ENCODE peak calls at places on chromosomes 5 and 9, in seven cellular contexts. V is upper lobe of left lung, E is spleen, N is HCT116, P is H1, S is endothelial cell of umbilical vein, U is sigmoid colon. R is an unnamed sample.

GRCh38 chr5:33816791-33817190 is 75.0 kb downstream of the ADAMTS12 start:
- DNase-seq in V (no peak), E (no peak), N (no peak), P (no peak), S (peak; percentile 97), U (no peak), R (no peak)

GRCh38 chr5:173625686-173626500 is 9.4 kb upstream of the BOD1 start:
- DNase-seq in V (no peak), E (no peak), N (no peak), P (no peak), S (no peak), U (no peak), R (no peak)

GRCh38 chr5:112957970-112958773 is 18.4 kb upstream of the DCP2 start:
- DNase-seq in V (peak; percentile 85), E (no peak), N (peak; percentile 51), P (no peak), S (peak; percentile 96), U (peak; percentile 77), R (peak; percentile 88)

GRCh38 chr5:62547929-62548678 is 30.5 kb upstream of the LRRC70 start:
- DNase-seq in V (no peak), E (no peak), N (no peak), P (no peak), S (no peak), U (no peak), R (no peak)

GRCh38 chr9:127537014-127537413 is 75.1 kb upstream of the STXBP1 start:
- DNase-seq in V (no peak), E (no peak), N (no peak), P (no peak), S (no peak), U (no peak), R (peak; percentile 64)

GRCh38 chr9:121772600-121773285 is 121.3 kb downstream of the DAB2IP start:
- DNase-seq in V (no peak), E (peak; percentile 86), N (no peak), P (no peak), S (no peak), U (peak; percentile 70), R (no peak)

GRCh38 chr5:78974011-78974410 is 11.1 kb downstream of the ARSB start:
- DNase-seq in V (no peak), E (no peak), N (no peak), P (no peak), S (peak; percentile 3), U (no peak), R (no peak)

GRCh38 chr5:41524174-41524573 is 13.8 kb upstream of the PLCXD3 start:
- DNase-seq in V (no peak), E (no peak), N (no peak), P (no peak), S (no peak), U (no peak), R (no peak)

GRCh38 chr5:54718647-54719046 is 201.1 kb downstream of the SNX18 start:
- DNase-seq in V (no peak), E (no peak), N (no peak), P (no peak), S (no peak), U (no peak), R (no peak)

GRCh38 chr9:90140131-90140818 is 502.3 kb downstream of the DIRAS2 start:
- DNase-seq in V (no peak), E (no peak), N (no peak), P (no peak), S (no peak), U (no peak), R (no peak)

GRCh38 chr5:28523887-28524637 is 1485.7 kb upstream of the CDH9 start:
- DNase-seq in V (no peak), E (no peak), N (no peak), P (no peak), S (peak; percentile 45), U (no peak), R (no peak)

GRCh38 chr9:17929506-17929905 is 350.6 kb downstream of the SH3GL2 start:
- DNase-seq in V (no peak), E (no peak), N (no peak), P (no peak), S (no peak), U (no peak), R (no peak)

GRCh38 chr5:171415115-171415730 is 4.2 kb upstream of the FGF18 start:
- DNase-seq in V (no peak), E (no peak), N (no peak), P (peak; percentile 47), S (no peak), U (no peak), R (no peak)

GRCh38 chr5:115456056-115456455 is 88.5 kb downstream of the FEM1C start:
- DNase-seq in V (no peak), E (no peak), N (no peak), P (no peak), S (no peak), U (no peak), R (no peak)

GRCh38 chr9:89853931-89854330 is 249.1 kb downstream of the GADD45G start:
- DNase-seq in V (no peak), E (peak; percentile 40), N (no peak), P (no peak), S (no peak), U (no peak), R (no peak)

GRCh38 chr5:78518365-78519197 is 130.0 kb downstream of the LHFPL2 start:
- DNase-seq in V (peak; percentile 72), E (no peak), N (no peak), P (no peak), S (peak; percentile 92), U (peak; percentile 86), R (no peak)

GRCh38 chr5:131877873-131878272 is 67.6 kb downstream of the MEIKIN start:
- DNase-seq in V (no peak), E (no peak), N (no peak), P (no peak), S (no peak), U (no peak), R (no peak)

DNA sequence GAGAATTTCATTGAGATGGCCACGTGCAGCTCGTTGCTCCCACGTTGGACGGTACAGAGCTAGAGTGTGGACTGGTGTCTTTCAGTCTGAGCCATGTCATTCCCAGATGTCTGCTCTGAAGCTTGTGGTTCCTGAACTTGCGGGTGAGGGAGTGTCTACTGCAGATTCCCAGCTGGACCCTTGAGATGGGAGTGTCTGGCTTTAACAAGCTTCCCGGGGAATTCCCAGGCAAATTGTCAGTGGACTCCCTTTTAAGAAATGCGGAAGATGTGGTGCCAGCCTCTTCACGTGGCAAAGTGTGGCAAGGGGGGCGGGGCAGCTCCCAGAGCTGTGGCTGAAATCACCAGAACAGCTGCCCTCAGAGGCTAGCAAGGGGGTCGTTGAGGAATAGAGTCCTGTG is 37.1 kb downstream of the PRRX2 start:
- DNase-seq in V (peak; percentile 84), E (no peak), N (no peak), P (no peak), S (no peak), U (no peak), R (peak; percentile 22)
- TF ChIP-seq POLR2AphosphoS5 in V (peak; percentile 75), E (no peak), N (no peak), P (no peak), S (no peak), U (no peak), R (peak; percentile 15)

GRCh38 chr5:135331612-135332011 is 67.4 kb downstream of the MACROH2A1 start:
- DNase-seq in V (no peak), E (no peak), N (no peak), P (no peak), S (no peak), U (no peak), R (no peak)

GRCh38 chr5:135332519-135333150 is 66.4 kb downstream of the MACROH2A1 start:
- DNase-seq in V (no peak), E (no peak), N (peak; percentile 49), P (no peak), S (peak; percentile 73), U (no peak), R (no peak)

GRCh38 chr5:135335031-135335828 is 63.8 kb downstream of the MACROH2A1 start:
- DNase-seq in V (no peak), E (no peak), N (no peak), P (no peak), S (no peak), U (no peak), R (no peak)

GRCh38 chr5:135337064-135337463 is 62.0 kb downstream of the MACROH2A1 start:
- DNase-seq in V (no peak), E (peak; percentile 24), N (no peak), P (no peak), S (no peak), U (no peak), R (no peak)

DNA sequence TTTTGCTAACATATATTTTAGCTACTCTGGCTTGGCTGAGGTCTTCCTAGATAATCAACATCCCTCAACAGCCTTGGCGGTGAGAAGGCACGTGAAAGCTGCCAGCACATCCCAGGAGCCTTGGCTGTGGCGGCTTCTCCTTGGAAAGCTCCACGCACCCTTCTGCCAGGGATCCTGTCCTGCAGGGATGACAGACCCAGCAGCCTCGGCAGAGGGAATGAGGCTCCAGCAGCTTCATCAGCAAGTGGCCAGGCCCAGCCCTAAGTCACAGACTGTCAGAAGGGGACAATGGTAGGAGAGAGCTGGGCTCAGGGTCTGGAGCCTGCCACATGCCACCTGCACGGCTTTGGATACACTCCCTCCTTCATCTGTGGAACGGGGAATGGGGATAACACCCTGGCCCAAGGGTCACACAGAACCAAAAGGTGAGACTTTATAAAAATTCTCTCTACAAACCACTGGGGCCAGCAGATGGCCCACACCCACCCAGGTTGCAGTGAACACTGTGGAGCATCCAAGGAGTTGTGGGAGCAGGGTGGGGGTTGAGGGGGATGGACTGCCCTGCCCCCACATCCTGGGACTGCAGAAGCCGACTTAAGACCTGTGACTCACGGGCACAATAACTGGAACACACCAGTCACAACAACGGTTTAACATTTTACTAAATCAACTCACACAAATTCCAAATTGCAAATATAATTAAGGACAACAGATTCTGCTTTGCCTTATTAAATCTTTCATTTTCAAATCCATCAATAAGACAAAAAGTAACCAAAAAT is 65.1 kb downstream of the MACROH2A1 start:
- DNase-seq in V (no peak), E (no peak), N (no peak), P (no peak), S (no peak), U (peak; percentile 76), R (no peak)
- TF ChIP-seq POLR2AphosphoS5 in V (no peak), E (no peak), N (no peak), P (no peak), S (no peak), U (no peak), R (no peak)

GRCh38 chr5:149585910-149586309 is 4.6 kb downstream of the ARHGEF37 start:
- DNase-seq in V (no peak), E (no peak), N (no peak), P (no peak), S (no peak), U (no peak), R (no peak)
- TF ChIP-seq POLR2AphosphoS5 in V (no peak), E (no peak), N (no peak), P (no peak), S (no peak), U (no peak), R (no peak)

DNA sequence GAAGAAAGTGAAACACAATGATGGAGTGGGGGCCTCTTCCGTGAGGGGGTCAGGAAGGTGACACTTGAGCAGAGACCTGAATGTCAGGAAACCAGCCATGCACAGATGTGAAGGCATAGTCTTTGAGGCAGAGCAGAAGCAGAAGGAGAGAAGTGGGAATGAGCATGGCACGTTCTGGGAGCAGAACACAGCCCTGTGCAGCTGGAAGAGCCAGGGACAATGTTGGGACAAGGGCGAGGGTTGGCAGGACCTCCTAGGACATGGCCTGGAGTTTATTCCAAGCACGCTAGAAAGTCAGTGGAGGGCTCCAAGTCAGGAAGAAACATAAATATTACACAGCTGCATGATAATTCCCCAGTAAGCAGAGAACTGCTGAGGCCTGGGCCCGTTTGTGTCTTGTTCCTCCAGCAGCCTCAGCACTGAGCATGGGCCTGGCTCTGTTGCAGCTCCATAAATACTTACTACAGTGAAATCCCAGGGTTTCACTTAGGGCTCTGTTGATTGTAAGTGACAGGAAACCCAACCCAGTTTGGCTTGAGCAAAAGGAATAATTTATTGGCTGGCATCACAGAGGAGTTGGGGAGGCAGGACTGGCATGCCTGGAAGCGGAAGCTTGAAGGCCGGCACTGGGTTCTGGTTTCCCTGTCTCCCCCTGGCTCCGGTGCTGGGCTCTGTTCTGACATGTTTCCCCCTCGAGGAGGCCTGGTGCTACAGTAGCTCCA is 66.2 kb downstream of the MVB12B start:
- DNase-seq in V (no peak), E (no peak), N (no peak), P (no peak), S (no peak), U (peak; percentile 75), R (peak; percentile 75)
- TF ChIP-seq POLR2AphosphoS5 in V (no peak), E (peak; percentile 51), N (no peak), P (no peak), S (no peak), U (no peak), R (peak; percentile 85)